ENCODE peak calls at places on chromosomes 2 and 18, in six cellular contexts. E is suprapubic skin, N is HCT116, A is K562, O is tibial nerve, W is heart left ventricle. S is an unnamed sample.

GRCh38 chr18:55320399-55321255 is 267.4 kb downstream of the TCF4 start:
- DNase-seq in W (no peak), E (no peak), O (no peak), A (no peak), N (no peak), S (no peak)

GRCh38 chr2:150041721-150042450 is 445.6 kb downstream of the RND3 start:
- DNase-seq in E (no peak), O (no peak), W (no peak), N (no peak), A (no peak), S (no peak)

GRCh38 chr2:112032615-112033457 is 22.2 kb upstream of the TMEM87B start:
- DNase-seq in E (no peak), A (no peak), O (peak), W (peak), N (peak), S (peak)

GRCh38 chr18:74294526-74294925 is 2.8 kb upstream of the CYB5A start:
- DNase-seq in E (no peak), W (no peak), N (no peak), A (no peak), O (no peak), S (no peak)

GRCh38 chr18:50659091-50660003 is 99.5 kb downstream of the MAPK4 start:
- DNase-seq in E (no peak), W (no peak), O (no peak), A (no peak), N (peak), S (no peak)

GRCh38 chr2:30744823-30745222 is 62.4 kb downstream of the CAPN13 start:
- DNase-seq in A (no peak), N (no peak), O (no peak), W (no peak), E (no peak), S (no peak)

GRCh38 chr2:152508446-152508845 is 173.5 kb downstream of the FMNL2 start:
- DNase-seq in W (no peak), A (no peak), E (no peak), N (no peak), O (no peak), S (no peak)

GRCh38 chr18:23964282-23965238 is 50.0 kb upstream of the TTC39C start:
- DNase-seq in E (no peak), N (peak), A (peak), W (no peak), O (no peak), S (no peak)

GRCh38 chr2:180359522-180360282 is 352.6 kb upstream of the CWC22 start:
- DNase-seq in A (no peak), O (no peak), W (no peak), N (peak), E (peak), S (no peak)

GRCh38 chr2:210620456-210620855 is 64.1 kb downstream of the CPS1 start:
- DNase-seq in A (no peak), N (no peak), E (no peak), W (no peak), O (no peak), S (no peak)

GRCh38 chr18:12585218-12585617 is 72.7 kb downstream of the SPIRE1 start:
- DNase-seq in A (no peak), N (no peak), W (no peak), O (no peak), E (no peak), S (no peak)

GRCh38 chr2:237154050-237154638 is 68.5 kb downstream of the COPS8 start:
- DNase-seq in E (no peak), W (no peak), A (peak), N (peak), O (no peak), S (peak)

GRCh38 chr2:208268553-208268952 is 2.5 kb downstream of the PIKFYVE start:
- DNase-seq in N (no peak), A (no peak), W (no peak), E (no peak), O (no peak), S (no peak)

GRCh38 chr18:49490246-49490762 is 3.3 kb upstream of the C18orf32 start:
- DNase-seq in W (no peak), O (no peak), E (no peak), N (no peak), A (no peak), S (no peak)

GRCh38 chr2:55151721-55152433 is 80.2 kb downstream of the CLHC1 start:
- DNase-seq in E (no peak), A (no peak), W (no peak), O (no peak), N (no peak), S (no peak)

GRCh38 chr2:75311993-75312392 is 112.7 kb upstream of the TACR1 start:
- DNase-seq in O (no peak), N (peak), A (peak), W (no peak), E (no peak), S (no peak)

GRCh38 chr2:229728360-229728759 is 14.0 kb upstream of the DNER start:
- DNase-seq in W (no peak), O (no peak), N (no peak), E (no peak), A (no peak), S (no peak)
- TF ChIP-seq POLR2A in W (no peak), O (no peak), N (no peak), E (no peak), A (no peak), S (no peak)

GRCh38 chr2:215950009-215950408 is 63.3 kb downstream of the MREG start:
- DNase-seq in N (peak), E (no peak), W (no peak), O (no peak), A (no peak), S (no peak)
- TF ChIP-seq CTCF in N (peak), E (peak), W (peak), O (peak), A (peak), S (peak)

GRCh38 chr2:218995561-218995960 is 2.3 kb upstream of the CRYBA2 start:
- DNase-seq in E (no peak), O (no peak), N (no peak), W (no peak), A (no peak), S (no peak)

GRCh38 chr2:218996937-218997336 is 3.7 kb upstream of the CRYBA2 start:
- DNase-seq in N (no peak), O (no peak), E (no peak), A (no peak), W (no peak), S (peak)

GRCh38 chr2:218998414-218999002 is 5.3 kb upstream of the CRYBA2 start:
- DNase-seq in N (no peak), O (no peak), W (no peak), E (no peak), A (no peak), S (peak)

GRCh38 chr2:218997730-218998129 is 4.5 kb upstream of the CRYBA2 start:
- DNase-seq in O (no peak), W (no peak), E (no peak), N (no peak), A (peak), S (peak)

DNA sequence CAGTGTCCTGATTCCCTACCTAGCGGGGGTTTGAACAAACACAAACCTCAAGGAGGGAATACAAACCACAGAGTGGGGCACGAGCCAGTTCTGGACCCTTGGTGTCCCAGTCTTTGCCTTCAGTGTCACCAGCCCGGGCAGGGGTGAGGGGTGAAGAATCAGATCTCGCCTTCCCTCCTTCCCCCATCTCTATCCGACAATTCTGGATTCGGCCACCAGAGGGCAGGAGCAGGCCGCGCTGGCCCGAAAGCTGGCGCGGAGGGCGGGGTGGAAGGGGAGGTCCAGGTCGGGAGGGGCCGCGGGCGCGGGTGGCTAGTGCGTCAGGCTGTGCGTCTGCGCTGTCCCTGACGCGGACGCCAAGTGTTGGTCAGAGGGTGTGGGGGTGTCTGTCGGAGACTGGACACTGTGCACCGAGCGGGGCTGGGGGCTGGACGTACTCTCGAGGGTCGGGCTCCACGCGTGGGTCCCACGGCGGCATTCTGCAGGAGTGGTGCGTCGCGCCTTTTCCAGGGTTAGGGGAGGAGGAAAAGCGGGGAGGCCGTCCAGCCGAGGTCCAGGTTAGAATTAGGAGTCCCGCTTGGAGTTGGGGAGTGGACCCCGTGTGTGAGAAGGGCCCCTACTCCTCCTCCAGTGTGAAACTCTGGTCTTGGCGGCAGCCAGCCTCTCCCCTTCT is 2.9 kb upstream of the CRYBA2 start:
- DNase-seq in E (peak), A (peak), W (peak), O (peak), N (peak), S (peak)
- TF ChIP-seq POLR2A in E (no peak), A (peak), W (no peak), O (peak), N (no peak), S (peak)

GRCh38 chr18:8608795-8609673 is at the start of gene RAB12:
- DNase-seq in A (peak), E (peak), N (peak), O (peak), W (peak), S (peak)
- TF ChIP-seq CTCF in A (peak), E (peak), N (no peak), O (peak), W (peak), S (peak)

DNA sequence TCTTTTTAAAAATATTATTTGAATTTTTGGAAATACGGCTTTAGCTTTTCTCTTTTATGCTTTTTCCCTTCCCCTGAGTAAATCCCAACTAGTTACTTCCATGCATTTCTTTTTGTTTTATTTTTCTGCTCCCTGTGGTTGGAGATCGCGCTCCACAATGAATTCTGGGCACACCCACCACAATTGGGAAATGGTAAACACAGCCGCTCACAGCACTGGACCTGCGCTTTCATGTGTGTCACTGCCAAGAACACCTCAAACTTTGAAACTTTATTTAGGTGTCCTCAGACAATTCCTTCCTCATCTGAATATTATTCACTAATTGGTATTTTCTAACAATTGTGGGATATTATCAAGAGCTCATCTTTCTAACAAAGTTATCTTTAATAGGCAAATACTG is 82.8 kb upstream of the TMEM18 start:
- DNase-seq in N (no peak), E (no peak), W (no peak), O (no peak), A (no peak), S (no peak)
- TF ChIP-seq POLR2A in N (no peak), E (no peak), W (no peak), O (no peak), A (no peak), S (no peak)

DNA sequence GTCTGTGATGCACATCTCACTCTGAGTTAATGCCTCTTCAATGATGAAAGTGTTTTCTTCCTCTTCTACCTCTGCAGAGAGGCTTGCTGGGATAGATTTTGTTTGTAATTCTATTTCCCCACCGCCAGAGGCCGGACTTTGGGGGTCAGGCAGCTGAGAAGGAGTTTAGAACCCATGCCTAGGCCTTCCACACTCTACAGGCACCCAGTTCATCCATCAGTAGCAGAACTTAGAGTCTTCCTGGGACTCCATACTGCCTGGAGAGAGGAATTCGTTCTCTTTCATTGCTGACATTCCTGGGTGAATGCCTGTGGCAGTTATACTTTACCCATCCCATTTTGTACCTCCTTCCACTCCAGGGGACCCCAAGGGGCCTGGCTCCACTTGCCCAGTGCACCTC is 9.1 kb downstream of the TPRKB start:
- DNase-seq in E (no peak), W (no peak), O (no peak), A (no peak), N (no peak), S (no peak)
- TF ChIP-seq CTCF in E (no peak), W (no peak), O (no peak), A (peak), N (no peak), S (no peak)

GRCh38 chr2:178109813-178110212 is 2.4 kb upstream of the RBM45 start:
- DNase-seq in A (peak), N (peak), W (no peak), E (no peak), O (no peak), S (no peak)

GRCh38 chr2:178114462-178114861 is 2.2 kb downstream of the RBM45 start:
- DNase-seq in O (no peak), E (no peak), N (no peak), W (no peak), A (no peak), S (no peak)

GRCh38 chr2:178111743-178112142 is 494 bp upstream of the RBM45 start:
- DNase-seq in E (no peak), W (no peak), O (no peak), A (no peak), N (no peak), S (no peak)

GRCh38 chr2:178110681-178111080 is 1.6 kb upstream of the RBM45 start:
- DNase-seq in E (no peak), N (no peak), O (no peak), A (no peak), W (no peak), S (no peak)

DNA sequence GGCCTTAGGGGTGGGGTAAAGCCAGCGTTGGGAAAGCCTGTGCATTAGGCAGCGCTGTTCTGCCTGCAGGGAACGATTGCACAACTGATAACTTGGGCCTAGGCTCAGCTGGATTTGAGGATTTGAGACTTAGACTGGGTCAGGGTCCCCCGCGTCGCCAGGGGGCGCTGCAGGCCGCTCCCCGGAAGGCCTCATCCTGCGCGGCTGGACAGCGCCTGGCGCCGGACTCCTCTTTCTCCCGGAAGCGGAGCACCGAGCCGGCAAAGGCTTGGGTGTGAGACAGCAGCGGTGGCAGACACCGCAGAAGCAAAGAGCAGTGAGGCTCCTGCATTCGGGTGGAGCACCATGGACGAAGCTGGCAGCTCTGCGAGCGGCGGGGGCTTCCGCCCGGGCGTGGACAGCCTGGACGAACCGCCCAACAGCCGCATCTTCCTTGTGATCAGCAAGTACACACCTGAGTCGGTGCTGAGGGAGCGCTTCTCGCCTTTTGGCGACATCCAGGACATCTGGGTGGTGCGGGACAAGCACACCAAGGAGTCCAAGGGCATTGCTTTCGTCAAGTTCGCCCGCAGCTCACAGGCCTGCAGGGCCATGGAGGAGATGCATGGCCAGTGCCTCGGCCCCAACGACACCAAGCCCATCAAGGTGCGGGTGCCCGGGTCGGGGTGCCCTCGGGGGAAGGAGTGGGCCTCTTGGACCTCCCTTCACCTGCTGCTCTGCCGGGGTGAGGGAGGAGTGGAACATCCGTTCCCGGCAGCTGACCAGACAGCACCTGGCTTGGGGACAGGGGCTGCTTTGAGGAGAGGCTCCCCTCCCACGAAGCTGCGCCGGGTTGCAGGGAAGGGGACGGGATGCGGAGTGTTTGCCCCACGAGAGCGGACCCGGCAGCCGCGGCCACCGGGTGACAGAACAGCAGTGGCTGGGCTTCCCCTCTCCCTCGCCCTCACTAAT is at the start of gene RBM45:
- DNase-seq in N (peak), O (peak), E (peak), A (peak), W (peak), S (peak)
- TF ChIP-seq POLR2A in N (peak), O (peak), E (no peak), A (peak), W (peak), S (peak)

GRCh38 chr18:73199151-73199550 is 331.4 kb upstream of the NETO1 start:
- DNase-seq in N (no peak), O (no peak), W (no peak), E (no peak), A (no peak), S (no peak)

DNA sequence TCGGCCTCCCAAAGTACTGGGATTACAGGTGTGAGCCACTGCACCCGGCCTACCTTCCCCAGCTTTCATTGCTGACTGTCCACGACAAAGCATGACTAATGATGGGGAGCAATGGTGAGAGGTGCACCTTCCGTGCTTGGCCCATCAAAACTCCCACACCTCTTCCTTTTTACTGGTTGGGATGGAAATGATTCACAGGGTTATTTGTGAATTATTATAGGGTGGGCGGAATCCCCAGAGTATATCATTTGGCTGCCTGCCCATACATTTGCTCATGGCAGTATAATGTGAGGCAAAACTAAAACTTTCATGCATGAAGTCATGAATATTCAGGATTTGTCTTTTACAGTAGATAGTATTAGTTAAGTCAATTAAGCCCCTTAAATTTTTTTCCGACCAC is 334.2 kb upstream of the NETO1 start:
- DNase-seq in W (no peak), E (no peak), O (no peak), N (no peak), A (no peak), S (no peak)
- TF ChIP-seq CTCF in W (no peak), E (no peak), O (no peak), N (no peak), A (no peak), S (no peak)